ENCODE peak calls at places on chromosomes 11 and 22, in five cellular contexts. One of them, this sample, is unnamed.

GRCh38 chr11:10294289-10294953 is 402 bp upstream of the SBF2 start:
- DNase-seq in epithelial cell of proximal tubule: no peak
- DNase-seq in AG08396: peak; percentile 68
- DNase-seq in cardiac muscle cell: peak; percentile 83
- DNase-seq in neural progenitor cell: peak; percentile 59
- DNase-seq in this sample: peak; percentile 12

GRCh38 chr22:20578192-20578591 is 70.8 kb downstream of the MED15 start:
- DNase-seq in epithelial cell of proximal tubule: no peak
- DNase-seq in AG08396: no peak
- DNase-seq in cardiac muscle cell: no peak
- DNase-seq in neural progenitor cell: no peak
- DNase-seq in this sample: no peak

GRCh38 chr11:21811572-21811971 is 381.3 kb upstream of the ANO5 start:
- DNase-seq in epithelial cell of proximal tubule: no peak
- DNase-seq in AG08396: no peak
- DNase-seq in cardiac muscle cell: no peak
- DNase-seq in neural progenitor cell: peak; percentile 62
- DNase-seq in this sample: no peak

GRCh38 chr11:69209936-69210659 is 54.4 kb downstream of the SMIM38 start:
- DNase-seq in epithelial cell of proximal tubule: no peak
- DNase-seq in AG08396: no peak
- DNase-seq in cardiac muscle cell: no peak
- DNase-seq in neural progenitor cell: no peak
- DNase-seq in this sample: no peak

GRCh38 chr22:39230261-39231196 is 14.3 kb downstream of the PDGFB start:
- DNase-seq in epithelial cell of proximal tubule: no peak
- DNase-seq in AG08396: no peak
- DNase-seq in cardiac muscle cell: peak; percentile 23
- DNase-seq in neural progenitor cell: peak; percentile 39
- DNase-seq in this sample: no peak

GRCh38 chr11:125390949-125391348 is 105.1 kb downstream of the FEZ1 start:
- DNase-seq in epithelial cell of proximal tubule: no peak
- DNase-seq in AG08396: peak; percentile 73
- DNase-seq in cardiac muscle cell: peak; percentile 83
- DNase-seq in neural progenitor cell: peak; percentile 21
- DNase-seq in this sample: no peak

GRCh38 chr11:10809373-10810199 is 860 bp upstream of the EIF4G2 start:
- DNase-seq in epithelial cell of proximal tubule: no peak
- DNase-seq in AG08396: peak; percentile 69
- DNase-seq in cardiac muscle cell: peak; percentile 85
- DNase-seq in neural progenitor cell: peak; percentile 88
- DNase-seq in this sample: peak; percentile 63

GRCh38 chr22:43134553-43134952 is 8.6 kb downstream of the MCAT start:
- DNase-seq in epithelial cell of proximal tubule: no peak
- DNase-seq in AG08396: no peak
- DNase-seq in cardiac muscle cell: no peak
- DNase-seq in neural progenitor cell: no peak
- DNase-seq in this sample: no peak

GRCh38 chr11:133948711-133949110 is 8.1 kb downstream of the IGSF9B start:
- DNase-seq in epithelial cell of proximal tubule: no peak
- DNase-seq in AG08396: no peak
- DNase-seq in cardiac muscle cell: no peak
- DNase-seq in neural progenitor cell: no peak
- DNase-seq in this sample: no peak

GRCh38 chr11:118353084-118353710 is 6.2 kb upstream of the UBE4A start:
- DNase-seq in epithelial cell of proximal tubule: no peak
- DNase-seq in AG08396: no peak
- DNase-seq in cardiac muscle cell: peak; percentile 43
- DNase-seq in neural progenitor cell: no peak
- DNase-seq in this sample: no peak

GRCh38 chr11:118691926-118692830 is 12.7 kb upstream of the TREH start:
- DNase-seq in epithelial cell of proximal tubule: no peak
- DNase-seq in AG08396: peak; percentile 47
- DNase-seq in cardiac muscle cell: peak; percentile 50
- DNase-seq in neural progenitor cell: no peak
- DNase-seq in this sample: no peak

GRCh38 chr11:5507177-5507576 is 2.6 kb downstream of the UBQLN3 start:
- DNase-seq in epithelial cell of proximal tubule: no peak
- DNase-seq in AG08396: no peak
- DNase-seq in cardiac muscle cell: no peak
- DNase-seq in neural progenitor cell: no peak
- DNase-seq in this sample: no peak

GRCh38 chr11:64451856-64452255 is 92.9 kb downstream of the RPS6KA4 start:
- DNase-seq in epithelial cell of proximal tubule: no peak
- DNase-seq in AG08396: no peak
- DNase-seq in cardiac muscle cell: no peak
- DNase-seq in neural progenitor cell: no peak
- DNase-seq in this sample: no peak